ENCODE peak calls at places on chromosomes 5 and 9, in five cellular contexts. One of them, this sample, is unnamed.

GRCh38 chr5:111820072-111820471 is 63.1 kb upstream of the NREP start:
- DNase-seq in astrocyte of the spinal cord: no peak
- DNase-seq in prostate gland: no peak
- DNase-seq in NAMALWA: peak; percentile 18
- DNase-seq in HTR-8/SVneo: no peak
- DNase-seq in this sample: no peak

GRCh38 chr5:122192477-122192876 is 63.1 kb downstream of the ZNF474 start:
- DNase-seq in prostate gland: no peak
- DNase-seq in astrocyte of the spinal cord: no peak
- DNase-seq in HTR-8/SVneo: no peak
- DNase-seq in NAMALWA: no peak
- DNase-seq in this sample: no peak

GRCh38 chr5:72015103-72015548 is 92.1 kb upstream of the MAP1B start:
- DNase-seq in astrocyte of the spinal cord: peak; percentile 85
- DNase-seq in NAMALWA: no peak
- DNase-seq in HTR-8/SVneo: no peak
- DNase-seq in prostate gland: no peak
- DNase-seq in this sample: peak; percentile 86

GRCh38 chr9:90898229-90898628 is 96.6 kb downstream of the SYK start:
- DNase-seq in astrocyte of the spinal cord: no peak
- DNase-seq in NAMALWA: no peak
- DNase-seq in HTR-8/SVneo: no peak
- DNase-seq in prostate gland: no peak
- DNase-seq in this sample: no peak

GRCh38 chr9:126131066-126132010 is 195.3 kb upstream of the MVB12B start:
- DNase-seq in HTR-8/SVneo: no peak
- DNase-seq in prostate gland: peak; percentile 1
- DNase-seq in astrocyte of the spinal cord: no peak
- DNase-seq in NAMALWA: no peak
- DNase-seq in this sample: no peak

GRCh38 chr5:172144291-172144815 is 43.7 kb downstream of the STK10 start:
- DNase-seq in prostate gland: no peak
- DNase-seq in NAMALWA: no peak
- DNase-seq in HTR-8/SVneo: no peak
- DNase-seq in astrocyte of the spinal cord: no peak
- DNase-seq in this sample: peak; percentile 90

GRCh38 chr9:82492274-82492673 is 503.7 kb downstream of the SPATA31D1 start:
- DNase-seq in astrocyte of the spinal cord: no peak
- DNase-seq in HTR-8/SVneo: no peak
- DNase-seq in NAMALWA: no peak
- DNase-seq in prostate gland: no peak
- DNase-seq in this sample: no peak

GRCh38 chr5:5025774-5026406 is 114.2 kb upstream of the ADAMTS16 start:
- DNase-seq in NAMALWA: peak; percentile 22
- DNase-seq in astrocyte of the spinal cord: no peak
- DNase-seq in HTR-8/SVneo: no peak
- DNase-seq in prostate gland: no peak
- DNase-seq in this sample: peak; percentile 13

GRCh38 chr5:80837679-80838078 is 122.5 kb upstream of the RASGRF2 start:
- DNase-seq in prostate gland: no peak
- DNase-seq in HTR-8/SVneo: no peak
- DNase-seq in NAMALWA: no peak
- DNase-seq in astrocyte of the spinal cord: no peak
- DNase-seq in this sample: no peak

GRCh38 chr9:21252727-21253547 is 13.1 kb upstream of the IFNA14 start:
- DNase-seq in astrocyte of the spinal cord: peak; percentile 29
- DNase-seq in HTR-8/SVneo: peak; percentile 10
- DNase-seq in NAMALWA: peak; percentile 59
- DNase-seq in prostate gland: peak; percentile 30
- DNase-seq in this sample: peak; percentile 21

GRCh38 chr9:132141948-132142594 is 19.8 kb upstream of the NTNG2 start:
- DNase-seq in prostate gland: no peak
- DNase-seq in astrocyte of the spinal cord: no peak
- DNase-seq in HTR-8/SVneo: peak; percentile 26
- DNase-seq in NAMALWA: no peak
- DNase-seq in this sample: no peak

GRCh38 chr5:124596595-124597388 is 149.6 kb downstream of the ZNF608 start:
- DNase-seq in NAMALWA: no peak
- DNase-seq in astrocyte of the spinal cord: peak; percentile 90
- DNase-seq in HTR-8/SVneo: peak; percentile 44
- DNase-seq in prostate gland: no peak
- DNase-seq in this sample: no peak

GRCh38 chr5:158805195-158805594 is 294.5 kb downstream of the EBF1 start:
- DNase-seq in HTR-8/SVneo: no peak
- DNase-seq in astrocyte of the spinal cord: no peak
- DNase-seq in prostate gland: no peak
- DNase-seq in NAMALWA: no peak
- DNase-seq in this sample: no peak

GRCh38 chr9:20512636-20513035 is 109.7 kb downstream of the MLLT3 start:
- DNase-seq in HTR-8/SVneo: no peak
- DNase-seq in NAMALWA: no peak
- DNase-seq in astrocyte of the spinal cord: no peak
- DNase-seq in prostate gland: no peak
- DNase-seq in this sample: no peak

GRCh38 chr9:73684601-73685000 is 532.9 kb downstream of the ANXA1 start:
- DNase-seq in NAMALWA: no peak
- DNase-seq in HTR-8/SVneo: no peak
- DNase-seq in astrocyte of the spinal cord: peak; percentile 19
- DNase-seq in prostate gland: no peak
- DNase-seq in this sample: no peak

GRCh38 chr9:6584881-6585597 is 60.5 kb downstream of the GLDC start:
- DNase-seq in HTR-8/SVneo: no peak
- DNase-seq in prostate gland: no peak
- DNase-seq in NAMALWA: peak; percentile 64
- DNase-seq in astrocyte of the spinal cord: peak; percentile 59
- DNase-seq in this sample: peak; percentile 11

GRCh38 chr5:73444499-73445432 is 3.8 kb downstream of the FOXD1 start:
- DNase-seq in NAMALWA: no peak
- DNase-seq in HTR-8/SVneo: no peak
- DNase-seq in astrocyte of the spinal cord: peak; percentile 50
- DNase-seq in prostate gland: no peak
- DNase-seq in this sample: no peak

GRCh38 chr5:151047814-151048425 is 27.5 kb downstream of the GPX3 start:
- DNase-seq in HTR-8/SVneo: no peak
- DNase-seq in astrocyte of the spinal cord: no peak
- DNase-seq in NAMALWA: peak; percentile 53
- DNase-seq in prostate gland: no peak
- DNase-seq in this sample: no peak

GRCh38 chr5:72608297-72608696 is 101.1 kb upstream of the ZNF366 start:
- DNase-seq in prostate gland: no peak
- DNase-seq in astrocyte of the spinal cord: peak; percentile 73
- DNase-seq in HTR-8/SVneo: no peak
- DNase-seq in NAMALWA: no peak
- DNase-seq in this sample: no peak

GRCh38 chr5:14714706-14715105 is 50.2 kb downstream of the OTULIN start:
- DNase-seq in HTR-8/SVneo: peak; percentile 29
- DNase-seq in astrocyte of the spinal cord: no peak
- DNase-seq in prostate gland: no peak
- DNase-seq in NAMALWA: no peak
- DNase-seq in this sample: no peak

GRCh38 chr9:94042516-94042915 is 41.7 kb upstream of the PTPDC1 start:
- DNase-seq in prostate gland: no peak
- DNase-seq in HTR-8/SVneo: no peak
- DNase-seq in astrocyte of the spinal cord: peak; percentile 28
- DNase-seq in NAMALWA: no peak
- DNase-seq in this sample: no peak

GRCh38 chr5:94057217-94057616 is 315.8 kb upstream of the POU5F2 start:
- DNase-seq in astrocyte of the spinal cord: no peak
- DNase-seq in NAMALWA: no peak
- DNase-seq in HTR-8/SVneo: no peak
- DNase-seq in prostate gland: no peak
- DNase-seq in this sample: no peak

GRCh38 chr5:15521349-15521937 is 21.5 kb downstream of the FBXL7 start:
- DNase-seq in astrocyte of the spinal cord: no peak
- DNase-seq in NAMALWA: no peak
- DNase-seq in prostate gland: no peak
- DNase-seq in HTR-8/SVneo: no peak
- DNase-seq in this sample: no peak

GRCh38 chr9:34512131-34513078 is 10.4 kb downstream of the ENHO start:
- DNase-seq in prostate gland: peak; percentile 14
- DNase-seq in HTR-8/SVneo: no peak
- DNase-seq in astrocyte of the spinal cord: no peak
- DNase-seq in NAMALWA: no peak
- DNase-seq in this sample: no peak

GRCh38 chr9:114033397-114034103 is 44.5 kb downstream of the AMBP start:
- DNase-seq in prostate gland: peak; percentile 4
- DNase-seq in astrocyte of the spinal cord: peak; percentile 19
- DNase-seq in HTR-8/SVneo: peak; percentile 18
- DNase-seq in NAMALWA: peak; percentile 35
- DNase-seq in this sample: peak; percentile 32

GRCh38 chr5:98066910-98067309 is 706.6 kb upstream of the RGMB start:
- DNase-seq in prostate gland: no peak
- DNase-seq in NAMALWA: no peak
- DNase-seq in HTR-8/SVneo: no peak
- DNase-seq in astrocyte of the spinal cord: peak; percentile 13
- DNase-seq in this sample: no peak

GRCh38 chr5:110333384-110333783 is 393.1 kb downstream of the TMEM232 start:
- DNase-seq in astrocyte of the spinal cord: peak; percentile 39
- DNase-seq in NAMALWA: peak; percentile 15
- DNase-seq in prostate gland: no peak
- DNase-seq in HTR-8/SVneo: no peak
- DNase-seq in this sample: no peak

GRCh38 chr5:150320048-150320555 is 17.4 kb upstream of the ARSI start:
- DNase-seq in HTR-8/SVneo: peak; percentile 68
- DNase-seq in prostate gland: no peak
- DNase-seq in NAMALWA: no peak
- DNase-seq in astrocyte of the spinal cord: peak; percentile 71
- DNase-seq in this sample: peak; percentile 16

GRCh38 chr9:93468763-93469456 is 15.5 kb upstream of the FAM120AOS start:
- DNase-seq in astrocyte of the spinal cord: peak; percentile 54
- DNase-seq in prostate gland: no peak
- DNase-seq in NAMALWA: no peak
- DNase-seq in HTR-8/SVneo: no peak
- DNase-seq in this sample: no peak

GRCh38 chr9:4796988-4797956 is 4.5 kb downstream of the RCL1 start:
- DNase-seq in NAMALWA: peak; percentile 63
- DNase-seq in prostate gland: no peak
- DNase-seq in HTR-8/SVneo: peak; percentile 20
- DNase-seq in astrocyte of the spinal cord: peak; percentile 40
- DNase-seq in this sample: no peak

GRCh38 chr5:172102913-172103629 is 85.0 kb downstream of the STK10 start:
- DNase-seq in astrocyte of the spinal cord: peak; percentile 96
- DNase-seq in prostate gland: no peak
- DNase-seq in NAMALWA: no peak
- DNase-seq in HTR-8/SVneo: peak; percentile 96
- DNase-seq in this sample: peak; percentile 57

GRCh38 chr9:2158729-2159128 is 143.6 kb downstream of the SMARCA2 start:
- DNase-seq in NAMALWA: no peak
- DNase-seq in prostate gland: no peak
- DNase-seq in HTR-8/SVneo: no peak
- DNase-seq in astrocyte of the spinal cord: peak; percentile 16
- DNase-seq in this sample: no peak

GRCh38 chr5:149181702-149182101 is 40.4 kb downstream of the ABLIM3 start:
- DNase-seq in NAMALWA: no peak
- DNase-seq in prostate gland: no peak
- DNase-seq in astrocyte of the spinal cord: no peak
- DNase-seq in HTR-8/SVneo: no peak
- DNase-seq in this sample: no peak

GRCh38 chr5:141514330-141515111 is 25.6 kb downstream of the PCDHGC5 start:
- DNase-seq in astrocyte of the spinal cord: peak; percentile 53
- DNase-seq in NAMALWA: peak; percentile 45
- DNase-seq in HTR-8/SVneo: peak; percentile 57
- DNase-seq in prostate gland: peak; percentile 68
- DNase-seq in this sample: no peak

GRCh38 chr5:178285399-178286225 is 53.0 kb upstream of the PHYKPL start:
- DNase-seq in HTR-8/SVneo: no peak
- DNase-seq in astrocyte of the spinal cord: no peak
- DNase-seq in prostate gland: no peak
- DNase-seq in NAMALWA: no peak
- DNase-seq in this sample: no peak

GRCh38 chr5:177163500-177163899 is 29.9 kb downstream of the NSD1 start:
- DNase-seq in NAMALWA: no peak
- DNase-seq in astrocyte of the spinal cord: no peak
- DNase-seq in HTR-8/SVneo: no peak
- DNase-seq in prostate gland: no peak
- DNase-seq in this sample: no peak

GRCh38 chr5:146884230-146884629 is 5.7 kb upstream of the PPP2R2B start:
- DNase-seq in astrocyte of the spinal cord: no peak
- DNase-seq in HTR-8/SVneo: no peak
- DNase-seq in prostate gland: no peak
- DNase-seq in NAMALWA: no peak
- DNase-seq in this sample: no peak

This sample was measured in COLO829.